ENCODE peak calls at places on chromosome 2, in ten cellular contexts. One of them, this sample, is unnamed.

GRCh38 chr2:182186132-182186735 is 200.6 kb downstream of the PPP1R1C start:
- DNase-seq in neuronal stem cell: peak; percentile 33
- DNase-seq in ovary: no peak
- DNase-seq in hepatocyte: peak; percentile 66
- DNase-seq in tibial artery: no peak
- DNase-seq in heart left ventricle: no peak
- DNase-seq in PC-9: no peak
- DNase-seq in cardiac muscle cell: peak; percentile 62
- DNase-seq in uterus: no peak
- DNase-seq in kidney: no peak
- DNase-seq in this sample: no peak

GRCh38 chr2:134177351-134177931 is 76.4 kb upstream of the MGAT5 start:
- DNase-seq in heart left ventricle: no peak
- DNase-seq in neuronal stem cell: no peak
- DNase-seq in hepatocyte: peak; percentile 38
- DNase-seq in ovary: no peak
- DNase-seq in uterus: no peak
- DNase-seq in cardiac muscle cell: no peak
- DNase-seq in kidney: no peak
- DNase-seq in tibial artery: no peak
- DNase-seq in PC-9: no peak
- DNase-seq in this sample: no peak

GRCh38 chr2:175170679-175171304 is 2.8 kb upstream of the ATF2 start:
- DNase-seq in uterus: no peak
- DNase-seq in tibial artery: no peak
- DNase-seq in kidney: no peak
- DNase-seq in heart left ventricle: no peak
- DNase-seq in hepatocyte: no peak
- DNase-seq in PC-9: no peak
- DNase-seq in ovary: no peak
- DNase-seq in neuronal stem cell: no peak
- DNase-seq in cardiac muscle cell: no peak
- DNase-seq in this sample: no peak

GRCh38 chr2:241741016-241741415 is 6.6 kb downstream of the D2HGDH start:
- DNase-seq in uterus: no peak
- DNase-seq in PC-9: peak; percentile 61
- DNase-seq in tibial artery: no peak
- DNase-seq in heart left ventricle: no peak
- DNase-seq in ovary: no peak
- DNase-seq in neuronal stem cell: no peak
- DNase-seq in cardiac muscle cell: no peak
- DNase-seq in kidney: peak; percentile 55
- DNase-seq in hepatocyte: no peak
- DNase-seq in this sample: no peak

GRCh38 chr2:222969491-222969890 is 82.5 kb upstream of the KCNE4 start:
- DNase-seq in ovary: no peak
- DNase-seq in PC-9: no peak
- DNase-seq in kidney: no peak
- DNase-seq in neuronal stem cell: no peak
- DNase-seq in uterus: no peak
- DNase-seq in tibial artery: no peak
- DNase-seq in heart left ventricle: no peak
- DNase-seq in cardiac muscle cell: peak; percentile 86
- DNase-seq in hepatocyte: peak; percentile 12
- DNase-seq in this sample: no peak

GRCh38 chr2:241686649-241687425 is at the start of gene DTYMK:
- DNase-seq in PC-9: peak; percentile 100
- DNase-seq in ovary: peak; percentile 94
- DNase-seq in tibial artery: peak; percentile 96
- DNase-seq in kidney: peak; percentile 98
- DNase-seq in heart left ventricle: peak; percentile 97
- DNase-seq in uterus: peak; percentile 93
- DNase-seq in neuronal stem cell: peak; percentile 95
- DNase-seq in cardiac muscle cell: peak; percentile 98
- DNase-seq in hepatocyte: peak; percentile 98
- DNase-seq in this sample: peak; percentile 84

GRCh38 chr2:98515571-98515927 is 70.9 kb downstream of the INPP4A start:
- DNase-seq in neuronal stem cell: no peak
- DNase-seq in kidney: no peak
- DNase-seq in hepatocyte: no peak
- DNase-seq in tibial artery: no peak
- DNase-seq in PC-9: no peak
- DNase-seq in ovary: peak; percentile 34
- DNase-seq in heart left ventricle: no peak
- DNase-seq in uterus: no peak
- DNase-seq in cardiac muscle cell: no peak
- DNase-seq in this sample: no peak

GRCh38 chr2:28431741-28432140 is 39.1 kb downstream of the FOSL2 start:
- DNase-seq in uterus: no peak
- DNase-seq in cardiac muscle cell: no peak
- DNase-seq in hepatocyte: no peak
- DNase-seq in tibial artery: no peak
- DNase-seq in kidney: no peak
- DNase-seq in PC-9: no peak
- DNase-seq in heart left ventricle: no peak
- DNase-seq in ovary: no peak
- DNase-seq in neuronal stem cell: no peak
- DNase-seq in this sample: no peak

DNA sequence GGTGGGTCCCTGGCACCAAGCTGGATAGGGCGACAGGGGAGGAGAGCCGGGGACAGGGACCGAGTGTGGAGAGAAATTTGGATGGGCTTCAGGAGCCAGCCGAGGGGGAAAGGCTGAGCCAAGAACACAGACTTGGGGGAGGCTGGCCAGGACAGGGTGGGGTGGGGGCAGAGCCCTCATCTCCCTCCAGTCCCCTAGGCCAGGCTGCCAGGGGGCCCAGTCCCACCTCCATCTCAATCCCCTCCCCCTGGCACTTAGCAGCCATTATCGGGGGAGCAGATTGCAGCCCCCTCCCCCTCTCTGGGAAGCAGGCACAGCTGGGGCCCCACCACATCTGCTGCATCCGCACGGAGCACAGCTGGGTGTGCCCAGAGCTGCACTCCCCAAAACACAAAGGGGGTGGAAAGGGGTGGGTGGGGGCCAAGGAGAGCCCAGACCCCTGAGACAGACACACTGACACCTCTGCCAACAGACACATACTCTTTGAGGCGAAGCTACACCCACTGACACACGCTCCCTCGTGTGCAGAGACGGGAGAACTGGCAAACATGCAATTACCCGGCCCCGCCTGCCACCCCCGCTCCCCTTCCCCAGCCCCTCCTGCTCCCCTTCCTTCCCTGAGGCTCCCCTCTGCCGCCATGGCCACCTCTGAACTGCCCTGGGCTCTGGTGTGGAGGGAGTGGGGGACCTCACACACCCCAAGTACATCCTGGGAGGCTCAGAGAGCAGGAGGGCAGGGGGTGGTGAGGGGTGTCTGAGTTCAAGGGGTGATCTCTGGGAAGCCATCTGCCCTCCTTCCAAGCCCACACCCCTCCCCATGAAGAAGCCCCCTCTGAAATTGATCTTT is 5.1 kb upstream of the ASIC4 start:
- DNase-seq in ovary: peak; percentile 34
- DNase-seq in heart left ventricle: no peak
- DNase-seq in neuronal stem cell: no peak
- DNase-seq in uterus: peak; percentile 24
- DNase-seq in PC-9: no peak
- DNase-seq in kidney: no peak
- DNase-seq in cardiac muscle cell: peak; percentile 11
- DNase-seq in tibial artery: no peak
- DNase-seq in hepatocyte: no peak
- DNase-seq in this sample: no peak
- H3K4me3 ChIP-seq in ovary: no peak overlapping the region
- H3K4me3 ChIP-seq in heart left ventricle: no peak overlapping the region
- H3K4me3 ChIP-seq in neuronal stem cell: no peak overlapping the region
- H3K4me3 ChIP-seq in uterus: no peak overlapping the region
- H3K4me3 ChIP-seq in PC-9: peak overlapping the region; percentile 53
- H3K4me3 ChIP-seq in kidney: no peak overlapping the region
- H3K4me3 ChIP-seq in cardiac muscle cell: no peak overlapping the region
- H3K4me3 ChIP-seq in tibial artery: no peak overlapping the region
- H3K4me3 ChIP-seq in hepatocyte: no peak overlapping the region
- H3K4me3 ChIP-seq in this sample: no peak overlapping the region

GRCh38 chr2:232576995-232577394 is 26.5 kb downstream of the EIF4E2 start:
- DNase-seq in tibial artery: no peak
- DNase-seq in kidney: no peak
- DNase-seq in hepatocyte: no peak
- DNase-seq in heart left ventricle: no peak
- DNase-seq in neuronal stem cell: no peak
- DNase-seq in cardiac muscle cell: no peak
- DNase-seq in uterus: no peak
- DNase-seq in ovary: no peak
- DNase-seq in PC-9: no peak
- DNase-seq in this sample: no peak

GRCh38 chr2:232581725-232582124 is 31.2 kb downstream of the EIF4E2 start:
- DNase-seq in uterus: no peak
- DNase-seq in cardiac muscle cell: no peak
- DNase-seq in PC-9: no peak
- DNase-seq in tibial artery: no peak
- DNase-seq in hepatocyte: no peak
- DNase-seq in heart left ventricle: no peak
- DNase-seq in kidney: no peak
- DNase-seq in ovary: no peak
- DNase-seq in neuronal stem cell: no peak
- DNase-seq in this sample: no peak

GRCh38 chr2:232580648-232580981 is 30.1 kb downstream of the EIF4E2 start:
- DNase-seq in uterus: no peak
- DNase-seq in tibial artery: no peak
- DNase-seq in neuronal stem cell: no peak
- DNase-seq in PC-9: no peak
- DNase-seq in cardiac muscle cell: no peak
- DNase-seq in heart left ventricle: no peak
- DNase-seq in ovary: no peak
- DNase-seq in kidney: no peak
- DNase-seq in hepatocyte: no peak
- DNase-seq in this sample: no peak

GRCh38 chr2:232577841-232578240 is 27.4 kb downstream of the EIF4E2 start:
- DNase-seq in neuronal stem cell: peak; percentile 20
- DNase-seq in cardiac muscle cell: no peak
- DNase-seq in tibial artery: no peak
- DNase-seq in heart left ventricle: no peak
- DNase-seq in PC-9: no peak
- DNase-seq in uterus: no peak
- DNase-seq in hepatocyte: no peak
- DNase-seq in kidney: no peak
- DNase-seq in ovary: no peak
- DNase-seq in this sample: no peak

GRCh38 chr2:232578662-232579061 is 28.2 kb downstream of the EIF4E2 start:
- DNase-seq in PC-9: no peak
- DNase-seq in uterus: no peak
- DNase-seq in cardiac muscle cell: no peak
- DNase-seq in hepatocyte: no peak
- DNase-seq in neuronal stem cell: no peak
- DNase-seq in ovary: no peak
- DNase-seq in tibial artery: no peak
- DNase-seq in heart left ventricle: no peak
- DNase-seq in kidney: no peak
- DNase-seq in this sample: no peak
- H3K36me3 ChIP-seq in PC-9: no peaks in the 10 kb centered on the region
- H3K36me3 ChIP-seq in uterus: no peaks in the 10 kb centered on the region
- H3K36me3 ChIP-seq in cardiac muscle cell: peaks cover 27% of the 10 kb centered on the region
- H3K36me3 ChIP-seq in hepatocyte: no peaks in the 10 kb centered on the region
- H3K36me3 ChIP-seq in neuronal stem cell: peaks cover 20% of the 10 kb centered on the region
- H3K36me3 ChIP-seq in ovary: no peaks in the 10 kb centered on the region
- H3K36me3 ChIP-seq in tibial artery: peaks cover 60% of the 10 kb centered on the region
- H3K36me3 ChIP-seq in heart left ventricle: peaks cover 72% of the 10 kb centered on the region
- H3K36me3 ChIP-seq in kidney: peaks cover 25% of the 10 kb centered on the region
- H3K36me3 ChIP-seq in this sample: peaks cover 47% of the 10 kb centered on the region

GRCh38 chr2:96204836-96205235 is 3.8 kb downstream of the STARD7 start:
- DNase-seq in cardiac muscle cell: no peak
- DNase-seq in hepatocyte: no peak
- DNase-seq in uterus: no peak
- DNase-seq in PC-9: no peak
- DNase-seq in neuronal stem cell: no peak
- DNase-seq in tibial artery: no peak
- DNase-seq in ovary: no peak
- DNase-seq in kidney: no peak
- DNase-seq in heart left ventricle: no peak
- DNase-seq in this sample: no peak

GRCh38 chr2:96205238-96205637 is 3.4 kb downstream of the STARD7 start:
- DNase-seq in neuronal stem cell: no peak
- DNase-seq in PC-9: no peak
- DNase-seq in cardiac muscle cell: no peak
- DNase-seq in heart left ventricle: no peak
- DNase-seq in kidney: no peak
- DNase-seq in uterus: no peak
- DNase-seq in ovary: no peak
- DNase-seq in tibial artery: no peak
- DNase-seq in hepatocyte: no peak
- DNase-seq in this sample: no peak

GRCh38 chr2:96203130-96204028 is 5.2 kb downstream of the STARD7 start:
- DNase-seq in hepatocyte: no peak
- DNase-seq in tibial artery: no peak
- DNase-seq in kidney: no peak
- DNase-seq in uterus: no peak
- DNase-seq in ovary: no peak
- DNase-seq in heart left ventricle: no peak
- DNase-seq in neuronal stem cell: no peak
- DNase-seq in PC-9: no peak
- DNase-seq in cardiac muscle cell: no peak
- DNase-seq in this sample: no peak

GRCh38 chr2:96201338-96201737 is 7.3 kb downstream of the STARD7 start:
- DNase-seq in kidney: no peak
- DNase-seq in hepatocyte: no peak
- DNase-seq in tibial artery: no peak
- DNase-seq in neuronal stem cell: no peak
- DNase-seq in PC-9: no peak
- DNase-seq in uterus: no peak
- DNase-seq in cardiac muscle cell: no peak
- DNase-seq in ovary: no peak
- DNase-seq in heart left ventricle: no peak
- DNase-seq in this sample: no peak

DNA sequence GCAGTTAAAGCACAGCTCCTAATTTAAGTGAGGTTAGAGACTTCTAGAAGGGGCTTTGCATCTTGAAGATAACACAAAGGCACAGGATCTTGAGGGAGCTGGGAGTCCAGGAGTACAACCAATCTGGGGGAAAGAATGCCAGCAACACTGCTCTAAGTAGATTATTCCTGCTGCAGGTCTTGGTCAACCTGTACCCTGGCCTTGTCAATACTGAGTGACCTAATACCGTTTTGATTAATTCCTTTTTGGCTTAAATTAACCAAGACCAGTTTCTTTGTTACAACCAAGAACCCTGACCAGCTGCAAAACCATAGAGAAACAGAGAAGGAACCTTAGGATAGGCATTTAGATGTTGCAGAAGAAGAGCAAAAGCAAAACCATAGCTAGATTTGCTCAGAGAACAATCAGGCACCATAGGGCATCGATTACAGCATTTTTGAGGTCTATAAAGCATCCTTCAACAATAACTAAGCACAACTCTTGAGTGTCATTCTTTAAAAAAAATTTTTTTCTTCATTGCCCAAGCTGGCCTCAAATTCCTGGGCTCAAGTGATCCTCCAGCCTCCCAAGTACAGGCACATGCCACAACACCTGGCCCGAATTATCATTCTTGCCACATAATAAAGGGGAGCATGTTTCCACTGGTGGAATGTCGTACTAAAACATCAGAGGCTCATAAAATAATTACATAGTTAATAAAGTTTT is 6.3 kb downstream of the STARD7 start:
- DNase-seq in cardiac muscle cell: no peak
- DNase-seq in hepatocyte: no peak
- DNase-seq in uterus: no peak
- DNase-seq in heart left ventricle: no peak
- DNase-seq in ovary: no peak
- DNase-seq in PC-9: no peak
- DNase-seq in kidney: no peak
- DNase-seq in neuronal stem cell: no peak
- DNase-seq in tibial artery: no peak
- DNase-seq in this sample: no peak
- H3K4me1 ChIP-seq in cardiac muscle cell: peaks cover 40% of the 10 kb centered on the region
- H3K4me1 ChIP-seq in hepatocyte: peaks cover 46% of the 10 kb centered on the region
- H3K4me1 ChIP-seq in uterus: peaks cover 5% of the 10 kb centered on the region
- H3K4me1 ChIP-seq in heart left ventricle: peaks cover 98% of the 10 kb centered on the region
- H3K4me1 ChIP-seq in ovary: peaks cover 21% of the 10 kb centered on the region
- H3K4me1 ChIP-seq in PC-9: peaks cover 26% of the 10 kb centered on the region
- H3K4me1 ChIP-seq in kidney: peaks cover 29% of the 10 kb centered on the region
- H3K4me1 ChIP-seq in neuronal stem cell: peaks cover 3% of the 10 kb centered on the region
- H3K4me1 ChIP-seq in tibial artery: peaks cover 56% of the 10 kb centered on the region
- H3K4me1 ChIP-seq in this sample: peaks cover 40% of the 10 kb centered on the region

GRCh38 chr2:237411683-237412349 is 2.1 kb downstream of the COL6A3 start:
- DNase-seq in kidney: no peak
- DNase-seq in PC-9: no peak
- DNase-seq in hepatocyte: peak; percentile 31
- DNase-seq in heart left ventricle: no peak
- DNase-seq in ovary: peak; percentile 61
- DNase-seq in tibial artery: peak; percentile 65
- DNase-seq in cardiac muscle cell: peak; percentile 63
- DNase-seq in neuronal stem cell: no peak
- DNase-seq in uterus: peak; percentile 68
- DNase-seq in this sample: no peak
- H3K4me3 ChIP-seq in kidney: no peak overlapping the region
- H3K4me3 ChIP-seq in PC-9: no peak overlapping the region
- H3K4me3 ChIP-seq in hepatocyte: peak overlapping the region; percentile 69
- H3K4me3 ChIP-seq in heart left ventricle: peak overlapping the region; percentile 69
- H3K4me3 ChIP-seq in ovary: peak overlapping the region; percentile 55
- H3K4me3 ChIP-seq in tibial artery: peak overlapping the region; percentile 52
- H3K4me3 ChIP-seq in cardiac muscle cell: no peak overlapping the region
- H3K4me3 ChIP-seq in neuronal stem cell: no peak overlapping the region
- H3K4me3 ChIP-seq in uterus: peak overlapping the region; percentile 75
- H3K4me3 ChIP-seq in this sample: peak overlapping the region; percentile 67